ENCODE peak calls at places on chromosomes 6 and 20, in four cellular contexts. H, O, U and I are unnamed samples. For H3K9me3 and H3K4me1, the result is how much of the 10 kb centered on the place peaks cover.

GRCh38 chr20:19726126-19726525 is 31.9 kb upstream of the RIN2 start:
- DNase-seq in H (no peak), O (no peak), U (no peak), I (no peak)

GRCh38 chr6:122803056-122803695 is 14.1 kb downstream of the SMPDL3A start:
- DNase-seq in H (peak), O (no peak), U (no peak), I (no peak)

GRCh38 chr6:158488065-158488464 is 71.8 kb upstream of the TMEM181 start:
- DNase-seq in H (peak), O (no peak), U (no peak), I (no peak)

GRCh38 chr20:50654899-50655298 is 36.4 kb downstream of the RIPOR3 start:
- DNase-seq in H (no peak), O (no peak), U (no peak), I (no peak)

GRCh38 chr6:2738373-2738979 is 12.2 kb downstream of the MYLK4 start:
- DNase-seq in H (peak), O (no peak), U (peak), I (no peak)

GRCh38 chr6:169079650-169080049 is 174.0 kb downstream of the THBS2 start:
- DNase-seq in H (no peak), O (no peak), U (no peak), I (no peak)

GRCh38 chr6:51472745-51473483 is 614.5 kb downstream of the PKHD1 start:
- DNase-seq in H (peak), O (no peak), U (peak), I (no peak)

GRCh38 chr6:7673063-7673536 is 52.8 kb upstream of the BMP6 start:
- DNase-seq in H (no peak), O (peak), U (peak), I (peak)

GRCh38 chr6:28884423-28885148 is 39.2 kb downstream of the TRIM27 start:
- DNase-seq in H (no peak), O (no peak), U (no peak), I (no peak)

GRCh38 chr6:56058636-56059035 is 183.2 kb upstream of the BMP5 start:
- DNase-seq in H (no peak), O (no peak), U (no peak), I (no peak)

GRCh38 chr6:152184573-152185157 is 377.2 kb downstream of the ESR1 start:
- DNase-seq in H (no peak), O (no peak), U (no peak), I (no peak)

GRCh38 chr6:22717906-22718305 is 148.5 kb downstream of the HDGFL1 start:
- DNase-seq in H (no peak), O (no peak), U (peak), I (no peak)

GRCh38 chr6:142827356-142827755 is 117.6 kb downstream of the HIVEP2 start:
- DNase-seq in H (no peak), O (peak), U (peak), I (peak)

GRCh38 chr20:53019464-53019863 is 47.3 kb downstream of the TSHZ2 start:
- DNase-seq in H (no peak), O (no peak), U (no peak), I (no peak)

GRCh38 chr6:152380993-152381898 is 255.9 kb downstream of the SYNE1 start:
- DNase-seq in H (no peak), O (peak), U (peak), I (peak)

GRCh38 chr20:60132162-60132826 is 174.1 kb downstream of the CDH26 start:
- DNase-seq in H (peak), O (no peak), U (no peak), I (no peak)

GRCh38 chr20:1427457-1428054 is 34.7 kb upstream of the FKBP1A start:
- DNase-seq in H (peak), O (no peak), U (no peak), I (no peak)

GRCh38 chr6:166341464-166341863 is 881 bp downstream of the SFT2D1 start:
- DNase-seq in H (no peak), O (no peak), U (no peak), I (no peak)

GRCh38 chr6:162251257-162251656 is 476.3 kb downstream of the PRKN start:
- DNase-seq in H (no peak), O (no peak), U (no peak), I (no peak)

GRCh38 chr6:150631283-150631981 is 31.7 kb downstream of the PLEKHG1 start:
- DNase-seq in H (no peak), O (no peak), U (no peak), I (no peak)

GRCh38 chr6:19301980-19302379 is 535.2 kb upstream of the ID4 start:
- DNase-seq in H (peak), O (no peak), U (no peak), I (no peak)
- H3K9me3 ChIP-seq in H (under half), O (under half), U (under half), I (under half)

GRCh38 chr6:167846997-167847606 is 20.4 kb downstream of the AFDN start:
- DNase-seq in H (no peak), O (no peak), U (no peak), I (no peak)
- H3K4me1 ChIP-seq in H (under half), O (half or more), U (under half), I (under half)

GRCh38 chr20:63000958-63001357 is 5.8 kb downstream of the BHLHE23 start:
- DNase-seq in H (no peak), O (no peak), U (no peak), I (no peak)
- H3K9me3 ChIP-seq in H (under half), O (under half), U (under half), I (under half)

GRCh38 chr20:17967595-17968365 is 814 bp downstream of the SNX5 start:
- DNase-seq in H (peak), O (no peak), U (peak), I (no peak)
- H3K4me1 ChIP-seq in H (half or more), O (half or more), U (under half), I (under half)

GRCh38 chr20:31414381-31414780 is 8.4 kb upstream of the DEFB121 start:
- DNase-seq in H (no peak), O (no peak), U (no peak), I (no peak)
- H3K9me3 ChIP-seq in H (under half), O (under half), U (under half), I (under half)

DNA sequence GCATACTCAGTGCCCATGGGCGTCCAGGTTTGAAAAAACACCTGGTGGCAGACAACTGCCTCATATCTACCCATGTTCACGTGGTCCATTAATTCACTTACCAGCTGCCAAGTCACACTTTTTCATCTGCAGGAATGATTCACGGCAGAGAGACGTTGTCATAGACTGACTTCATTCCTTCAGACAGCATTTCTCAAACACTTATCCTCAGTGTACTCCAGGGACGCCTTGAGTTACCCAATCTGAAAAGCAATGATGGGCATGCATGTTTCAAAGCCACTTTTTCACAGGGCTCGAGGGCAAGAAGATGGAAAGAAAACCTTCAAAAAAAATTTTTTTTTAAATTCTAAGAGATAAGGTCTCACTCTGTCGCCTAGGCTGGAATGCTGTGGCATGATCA is 6.0 kb downstream of the MMP24OS start:
- DNase-seq in H (no peak), O (no peak), U (no peak), I (no peak)
- H3K4me1 ChIP-seq in H (under half), O (under half), U (under half), I (under half)

GRCh38 chr6:167659016-167659415 is 167.7 kb upstream of the AFDN start:
- DNase-seq in H (no peak), O (no peak), U (no peak), I (no peak)
- H3K9me3 ChIP-seq in H (under half), O (under half), U (under half), I (under half)

GRCh38 chr6:30207619-30208295 is 5.4 kb downstream of the TRIM26 start:
- DNase-seq in H (no peak), O (no peak), U (peak), I (no peak)
- H3K4me1 ChIP-seq in H (under half), O (half or more), U (under half), I (under half)